ENCODE peak calls at places on chromosomes 4 and X, in four cellular contexts. T is spleen, Q is PC-3, I is body of pancreas. R is an unnamed sample. For H3K4me1 and H3K36me3, the result is how much of the 10 kb centered on the place peaks cover.

GRCh38 chrX:15663439-15663838 is 1.2 kb downstream of the CLTRN start:
- DNase-seq in I (no peak), T (no peak), Q (peak), R (no peak)

GRCh38 chr4:150986085-150986484 is 29.0 kb downstream of the LRBA start:
- DNase-seq in T (no peak), Q (no peak), I (no peak), R (no peak)

GRCh38 chr4:6546681-6547447 is 28.1 kb upstream of the MAN2B2 start:
- DNase-seq in I (peak), Q (peak), T (no peak), R (no peak)

GRCh38 chr4:67545996-67546356 is 673 bp upstream of the CENPC start:
- DNase-seq in T (no peak), I (no peak), Q (no peak), R (no peak)

GRCh38 chr4:6802626-6803025 is 20.1 kb downstream of the KIAA0232 start:
- DNase-seq in I (no peak), T (no peak), Q (no peak), R (no peak)

GRCh38 chr4:182574706-182575105 is 331.5 kb downstream of the TENM3 start:
- DNase-seq in T (no peak), Q (no peak), I (no peak), R (no peak)

GRCh38 chrX:630922-631496 is 418 bp downstream of the SHOX start:
- DNase-seq in Q (no peak), I (no peak), T (peak), R (no peak)

GRCh38 chr4:46839128-46839527 is 69.9 kb downstream of the COX7B2 start:
- DNase-seq in T (no peak), I (no peak), Q (no peak), R (no peak)

GRCh38 chr4:168028568-168028967 is 63.8 kb upstream of the ANXA10 start:
- DNase-seq in T (no peak), I (no peak), Q (peak), R (no peak)

GRCh38 chrX:10725071-10725470 is 104.7 kb upstream of the MID1 start:
- DNase-seq in Q (peak), T (no peak), I (no peak), R (no peak)

GRCh38 chrX:87397103-87397886 is 120.3 kb upstream of the KLHL4 start:
- DNase-seq in I (no peak), Q (peak), T (no peak), R (no peak)

DNA sequence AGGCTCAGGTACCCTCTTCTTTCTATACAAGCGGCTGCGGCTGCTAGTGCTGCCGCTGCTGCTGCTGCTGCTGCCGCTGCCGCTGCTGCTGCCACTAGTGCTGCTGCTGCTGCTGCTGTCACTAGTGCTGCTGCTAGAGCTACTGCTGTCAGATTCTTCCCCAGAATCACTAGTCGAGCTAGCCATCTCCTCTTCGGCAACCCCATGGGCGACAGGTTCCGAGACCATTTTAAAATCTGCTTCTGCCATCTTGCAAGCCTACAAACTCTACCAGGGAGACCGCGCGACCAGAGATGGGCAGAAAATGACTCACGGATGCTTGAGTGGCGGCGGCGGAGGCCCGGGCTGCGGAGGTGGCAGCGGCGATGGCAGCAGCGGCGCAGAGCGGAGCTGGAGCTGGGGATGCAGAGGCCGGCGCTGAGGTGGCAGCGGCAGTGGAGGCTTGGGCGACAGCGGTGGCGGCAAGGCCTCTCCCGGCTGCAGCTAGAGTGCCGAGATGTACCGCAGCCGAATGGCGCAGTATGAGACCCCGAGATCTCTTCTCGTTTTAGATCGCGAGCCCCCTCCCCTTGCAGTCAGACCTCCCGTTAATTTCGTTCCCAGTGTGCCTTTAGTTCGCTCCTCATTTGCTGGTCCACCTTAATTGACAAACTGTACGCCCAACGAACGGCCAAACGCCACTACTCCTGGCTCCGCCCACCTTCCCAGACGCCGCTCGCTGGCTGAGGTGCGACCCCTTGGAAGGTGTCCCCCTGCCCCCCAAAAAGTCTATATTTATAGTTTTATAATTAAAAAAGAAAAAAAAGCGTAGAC is at the start of gene NAP1L3:
- DNase-seq in Q (peak), I (peak), T (peak), R (no peak)
- H3K27ac ChIP-seq in Q (no peak), I (no peak), T (peak), R (no peak)

DNA sequence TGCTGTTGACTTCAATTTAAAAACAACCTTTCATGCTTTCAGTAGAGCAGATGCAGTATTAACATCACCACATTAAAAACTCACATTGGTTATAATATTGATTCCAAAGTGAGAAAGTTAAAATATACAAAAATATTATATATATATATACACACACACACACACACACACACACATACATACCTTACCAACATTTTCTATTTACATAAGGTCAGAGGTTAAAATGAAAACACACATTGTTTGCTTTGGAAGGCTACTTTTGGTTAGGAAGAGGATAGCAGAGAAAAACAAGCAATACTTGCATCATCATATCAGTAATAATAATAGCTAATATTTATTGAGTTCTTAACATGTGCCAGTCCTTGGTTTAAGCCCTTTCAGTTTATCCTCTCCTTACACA is 226.5 kb downstream of the PPP4R3C start:
- DNase-seq in T (no peak), I (no peak), Q (no peak), R (no peak)
- H3K4me1 ChIP-seq in T (under half), I (under half), Q (under half), R (under half)

GRCh38 chrX:40066700-40067099 is 31.1 kb downstream of the BCOR start:
- DNase-seq in Q (no peak), T (no peak), I (no peak), R (no peak)
- H3K36me3 ChIP-seq in Q (under half), T (under half), I (under half), R (under half)

GRCh38 chr4:114279066-114279465 is 299.6 kb upstream of the ARSJ start:
- DNase-seq in Q (no peak), T (no peak), I (no peak), R (no peak)

GRCh38 chr4:114277690-114278089 is 298.2 kb upstream of the ARSJ start:
- DNase-seq in Q (no peak), T (no peak), I (no peak), R (no peak)

GRCh38 chr4:114284629-114285028 is 305.2 kb upstream of the ARSJ start:
- DNase-seq in T (no peak), Q (no peak), I (no peak), R (no peak)

GRCh38 chr4:114282937-114283336 is 303.5 kb upstream of the ARSJ start:
- DNase-seq in I (no peak), T (no peak), Q (no peak), R (no peak)

DNA sequence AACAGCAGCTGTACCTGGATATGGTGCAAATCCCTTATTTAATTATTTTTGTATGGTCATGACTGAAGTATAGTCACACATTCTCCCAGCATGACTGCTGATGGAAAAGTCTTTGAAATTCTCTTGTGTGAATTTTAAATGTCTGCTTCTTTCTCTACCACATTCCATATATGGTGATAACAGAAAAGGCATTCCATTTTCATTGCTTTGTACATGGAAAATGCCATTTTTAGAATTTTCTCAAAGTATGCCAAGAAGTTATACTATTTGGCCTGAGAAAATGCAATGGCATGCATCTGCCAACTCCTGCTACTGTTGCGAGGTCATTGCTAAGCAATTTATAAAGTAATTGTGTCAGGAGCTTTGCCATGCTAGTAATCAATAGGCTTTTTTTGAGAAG is 302.1 kb upstream of the ARSJ start:
- DNase-seq in T (no peak), I (no peak), Q (no peak), R (no peak)
- H3K27ac ChIP-seq in T (no peak), I (no peak), Q (no peak), R (no peak)

R was measured in RWPE2.